ENCODE peak calls at places on chromosome 11, in five cellular contexts. K, Q, O, W and U are unnamed samples.

GRCh38 chr11:48054994-48055291 is 74.6 kb downstream of the PTPRJ start:
- DNase-seq in Q (no peak), W (no peak), K (no peak), O (no peak), U (no peak)

GRCh38 chr11:44300881-44301855 is 8.8 kb downstream of the ALX4 start:
- DNase-seq in Q (no peak), W (no peak), K (no peak), O (no peak), U (no peak)

GRCh38 chr11:11512090-11512489 is 109.7 kb downstream of the GALNT18 start:
- DNase-seq in K (no peak), Q (no peak), O (no peak), W (no peak), U (no peak)

GRCh38 chr11:82703226-82703625 is 30.4 kb downstream of the FAM181B start:
- DNase-seq in K (no peak), Q (no peak), O (no peak), W (no peak), U (no peak)

GRCh38 chr11:65814131-65814959 is 19.4 kb upstream of the SNX32 start:
- DNase-seq in Q (no peak), W (no peak), O (no peak), K (no peak), U (peak; percentile 39)

GRCh38 chr11:104159356-104159755 is 4.6 kb downstream of the PDGFD start:
- DNase-seq in O (no peak), W (no peak), Q (no peak), K (no peak), U (no peak)

GRCh38 chr11:79672786-79673185 is 232.0 kb upstream of the TENM4 start:
- DNase-seq in O (no peak), W (no peak), Q (no peak), K (no peak), U (no peak)

GRCh38 chr11:74000307-74000630 is 8.6 kb downstream of the UCP3 start:
- DNase-seq in O (no peak), Q (no peak), W (no peak), K (no peak), U (no peak)

GRCh38 chr11:121090145-121090721 is 10.8 kb upstream of the TECTA start:
- DNase-seq in K (no peak), Q (no peak), O (no peak), W (no peak), U (no peak)

GRCh38 chr11:116641561-116642045 is 131.2 kb downstream of the BUD13 start:
- DNase-seq in K (no peak), W (peak; percentile 81), O (no peak), Q (peak; percentile 29), U (peak; percentile 11)

GRCh38 chr11:96122601-96123044 is 198.7 kb upstream of the MTMR2 start:
- DNase-seq in W (no peak), K (no peak), Q (no peak), O (no peak), U (no peak)

GRCh38 chr11:76206327-76207081 is at the start of gene WNT11:
- DNase-seq in O (no peak), K (no peak), Q (no peak), W (peak; percentile 78), U (peak; percentile 22)

GRCh38 chr11:131633978-131634377 is 263.6 kb downstream of the NTM start:
- DNase-seq in Q (no peak), K (no peak), O (no peak), W (no peak), U (no peak)

GRCh38 chr11:111454561-111455192 is 57.5 kb downstream of the BTG4 start:
- DNase-seq in W (peak; percentile 88), Q (peak; percentile 60), O (no peak), K (no peak), U (peak; percentile 65)

GRCh38 chr11:11510939-11511338 is 110.9 kb downstream of the GALNT18 start:
- DNase-seq in W (peak; percentile 5), K (no peak), Q (no peak), O (no peak), U (no peak)

GRCh38 chr11:102453286-102453797 is 777 bp upstream of the TMEM123 start:
- DNase-seq in W (peak; percentile 51), Q (peak; percentile 39), K (no peak), O (no peak), U (no peak)

GRCh38 chr11:62217191-62217748 is 8.8 kb downstream of the SCGB2A1 start:
- DNase-seq in W (peak; percentile 75), Q (peak; percentile 42), K (no peak), O (no peak), U (peak; percentile 28)

GRCh38 chr11:121300313-121300971 is 7.9 kb downstream of the SC5D start:
- DNase-seq in Q (no peak), K (no peak), O (no peak), W (no peak), U (no peak)

GRCh38 chr11:94849836-94850235 is 81.7 kb downstream of the AMOTL1 start:
- DNase-seq in Q (no peak), K (no peak), O (no peak), W (no peak), U (peak; percentile 77)

GRCh38 chr11:100515087-100515486 is 172.0 kb upstream of the ARHGAP42 start:
- DNase-seq in W (peak; percentile 83), Q (no peak), K (no peak), O (no peak), U (peak; percentile 8)

GRCh38 chr11:34342008-34342533 is 15.7 kb downstream of the ABTB2 start:
- DNase-seq in K (no peak), W (peak; percentile 24), Q (no peak), O (no peak), U (peak; percentile 73)

GRCh38 chr11:80034801-80035200 is 594.0 kb upstream of the TENM4 start:
- DNase-seq in W (no peak), Q (no peak), O (no peak), K (no peak), U (no peak)

GRCh38 chr11:95095858-95096587 is 6.4 kb downstream of the ENDOD1 start:
- DNase-seq in K (no peak), Q (peak; percentile 75), O (no peak), W (no peak), U (peak; percentile 78)

GRCh38 chr11:32466279-32466915 is 31.1 kb upstream of the WT1 start:
- DNase-seq in K (no peak), Q (no peak), O (no peak), W (no peak), U (peak; percentile 45)

GRCh38 chr11:92789761-92790160 is 179.7 kb upstream of the MTNR1B start:
- DNase-seq in O (no peak), K (no peak), W (no peak), Q (no peak), U (no peak)

GRCh38 chr11:67438121-67438902 is 830 bp upstream of the PTPRCAP start:
- DNase-seq in O (no peak), W (no peak), K (no peak), Q (peak; percentile 81), U (no peak)
- H3K4me3 ChIP-seq in O (peak overlapping the region; percentile 58), W (no peak overlapping the region), K (peak overlapping the region; percentile 30), Q (peak overlapping the region; percentile 81), U (no peak overlapping the region)

GRCh38 chr11:126886085-126886484 is 114.5 kb downstream of the KIRREL3 start:
- DNase-seq in K (no peak), W (no peak), Q (no peak), O (no peak), U (no peak)
- TF ChIP-seq CTCF in K (no peak), W (no peak), Q (no peak), O (no peak), U (no peak)

GRCh38 chr11:122723106-122723505 is 67.6 kb downstream of the UBASH3B start:
- DNase-seq in K (no peak), W (no peak), Q (no peak), O (no peak), U (no peak)
- H3K4me3 ChIP-seq in K (no peak overlapping the region), W (no peak overlapping the region), Q (no peak overlapping the region), O (no peak overlapping the region), U (no peak overlapping the region)

GRCh38 chr11:6655020-6655789 is 404 bp downstream of the DCHS1 start:
- DNase-seq in K (no peak), W (peak; percentile 41), Q (no peak), O (no peak), U (no peak)
- TF ChIP-seq CTCF in K (no peak), W (no peak), Q (no peak), O (no peak), U (no peak)

GRCh38 chr11:6259638-6260019 is at the start of gene CCKBR:
- DNase-seq in Q (no peak), K (no peak), O (no peak), W (peak; percentile 72), U (no peak)
- H3K4me3 ChIP-seq in Q (no peak within 1 kb of the TSS), K (peak within 1 kb of the TSS; percentile 69), O (peak within 1 kb of the TSS; percentile 65), W (peak within 1 kb of the TSS; percentile 74), U (peak within 1 kb of the TSS; percentile 35)

GRCh38 chr11:134391170-134391569 is 20.9 kb downstream of the B3GAT1 start:
- DNase-seq in Q (no peak), O (no peak), W (no peak), K (no peak), U (no peak)
- TF ChIP-seq CTCF in Q (no peak), O (no peak), W (peak; percentile 45), K (no peak), U (no peak)